ENCODE peak calls at places on chromosome 2, in seven cellular contexts. Q, G, W, X, A, L and J are unnamed samples.

GRCh38 chr2:39158351-39158750 is 37.5 kb upstream of the SOS1 start:
- DNase-seq in Q (no peak), G (no peak), W (peak), X (no peak), A (no peak), L (no peak), J (no peak)

GRCh38 chr2:230012242-230012884 is 56.4 kb downstream of the SLC16A14 start:
- DNase-seq in Q (no peak), G (no peak), W (no peak), X (no peak), A (no peak), L (no peak), J (no peak)

GRCh38 chr2:144224446-144224845 is 295.5 kb downstream of the ZEB2 start:
- DNase-seq in Q (no peak), G (no peak), W (no peak), X (no peak), A (no peak), L (no peak), J (no peak)

GRCh38 chr2:234393352-234393751 is 103.5 kb downstream of the ARL4C start:
- DNase-seq in Q (no peak), G (no peak), W (no peak), X (no peak), A (no peak), L (no peak), J (no peak)

GRCh38 chr2:5520352-5520996 is 171.7 kb upstream of the SOX11 start:
- DNase-seq in Q (peak), G (no peak), W (no peak), X (no peak), A (no peak), L (no peak), J (no peak)

GRCh38 chr2:102674836-102675235 is 55.5 kb downstream of the SLC9A2 start:
- DNase-seq in Q (no peak), G (no peak), W (no peak), X (no peak), A (no peak), L (no peak), J (no peak)

GRCh38 chr2:69915050-69915945 is at the start of gene MXD1:
- DNase-seq in Q (no peak), G (no peak), W (no peak), X (no peak), A (peak), L (no peak), J (no peak)

GRCh38 chr2:159617651-159618050 is 1.3 kb upstream of the BAZ2B start:
- DNase-seq in Q (no peak), G (no peak), W (peak), X (no peak), A (no peak), L (no peak), J (no peak)

GRCh38 chr2:232903989-232904388 is 33.9 kb downstream of the SNORC start:
- DNase-seq in Q (no peak), G (no peak), W (no peak), X (no peak), A (no peak), L (no peak), J (no peak)

GRCh38 chr2:902584-902983 is 48.1 kb upstream of the SNTG2 start:
- DNase-seq in Q (no peak), G (no peak), W (no peak), X (no peak), A (no peak), L (no peak), J (no peak)

GRCh38 chr2:177422271-177422670 is 29.7 kb downstream of the AGPS start:
- DNase-seq in Q (no peak), G (peak), W (no peak), X (no peak), A (no peak), L (no peak), J (no peak)

GRCh38 chr2:33475381-33476099 is 909 bp upstream of the RASGRP3 start:
- DNase-seq in Q (peak), G (peak), W (peak), X (peak), A (peak), L (no peak), J (peak)

GRCh38 chr2:28403388-28403956 is 10.8 kb downstream of the FOSL2 start:
- DNase-seq in Q (no peak), G (no peak), W (no peak), X (no peak), A (no peak), L (no peak), J (no peak)

GRCh38 chr2:23128684-23129292 is 256.2 kb upstream of the KLHL29 start:
- DNase-seq in Q (no peak), G (no peak), W (no peak), X (no peak), A (no peak), L (no peak), J (no peak)

GRCh38 chr2:20618468-20618885 is 32.4 kb downstream of the HS1BP3 start:
- DNase-seq in Q (no peak), G (no peak), W (no peak), X (peak), A (no peak), L (no peak), J (peak)

GRCh38 chr2:174176898-174177297 is 71.4 kb downstream of the OLA1 start:
- DNase-seq in Q (no peak), G (no peak), W (no peak), X (no peak), A (no peak), L (no peak), J (no peak)

GRCh38 chr2:190840572-190841172 is 39.9 kb upstream of the GLS start:
- DNase-seq in Q (no peak), G (no peak), W (no peak), X (no peak), A (no peak), L (no peak), J (no peak)

DNA sequence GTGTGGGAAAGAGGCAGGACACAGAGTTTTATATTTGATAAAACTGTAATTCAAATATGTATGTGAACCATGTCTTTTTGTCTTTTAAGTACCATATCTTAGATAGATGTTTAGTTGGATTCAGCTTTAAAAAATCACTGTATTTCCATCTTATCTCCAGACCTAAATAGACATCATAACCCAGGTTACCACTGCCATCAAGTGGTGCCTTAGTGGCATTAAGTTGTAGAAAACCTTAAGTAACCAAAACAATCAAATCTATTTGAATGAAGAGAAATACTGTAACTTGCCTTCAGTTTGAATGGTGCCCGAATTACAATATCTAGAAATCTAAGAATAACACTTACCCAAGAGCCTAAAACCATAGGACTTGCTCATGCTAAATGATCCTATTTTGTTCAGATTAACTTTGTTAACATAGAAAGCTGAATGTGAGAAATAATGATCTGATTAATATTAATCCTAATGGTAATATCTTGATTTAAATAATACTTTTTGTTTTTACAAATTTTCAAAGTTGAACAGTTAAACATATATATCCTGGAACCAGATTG is 92.5 kb upstream of the MAP2 start:
- DNase-seq in Q (no peak), G (no peak), W (peak), X (no peak), A (no peak), L (peak), J (no peak)
- TF ChIP-seq CTCF in Q (peak), G (peak), W (peak), X (no peak), A (peak), L (peak), J (no peak)

GRCh38 chr2:161032635-161033034 is 127.6 kb upstream of the TANK start:
- DNase-seq in Q (no peak), G (no peak), W (no peak), X (no peak), A (no peak), L (no peak), J (no peak)

GRCh38 chr2:161030260-161031063 is 129.8 kb upstream of the TANK start:
- DNase-seq in Q (no peak), G (peak), W (peak), X (no peak), A (no peak), L (peak), J (no peak)

GRCh38 chr2:161029321-161029720 is 130.9 kb upstream of the TANK start:
- DNase-seq in Q (no peak), G (no peak), W (no peak), X (no peak), A (no peak), L (no peak), J (no peak)

GRCh38 chr2:161031516-161031915 is 128.7 kb upstream of the TANK start:
- DNase-seq in Q (no peak), G (no peak), W (no peak), X (no peak), A (no peak), L (no peak), J (no peak)

DNA sequence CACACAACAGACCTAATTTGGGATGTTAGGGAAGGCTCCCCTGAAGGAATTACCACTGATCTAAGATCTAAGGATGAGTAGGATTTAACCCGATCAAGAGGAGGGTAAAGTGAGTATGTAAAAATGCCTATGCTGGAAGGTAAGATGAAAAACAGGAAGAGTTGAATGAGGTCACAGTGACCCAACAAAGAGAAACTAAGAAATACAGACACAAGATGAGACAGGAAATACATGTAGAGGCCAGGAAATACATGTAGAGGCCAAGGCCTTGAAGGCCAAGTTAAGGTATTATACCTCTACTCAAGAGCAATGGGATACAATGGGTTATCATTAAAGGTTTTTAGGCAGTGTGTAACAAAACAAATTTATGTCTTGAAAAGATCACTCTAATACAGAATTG is 131.6 kb upstream of the TANK start:
- DNase-seq in Q (no peak), G (no peak), W (no peak), X (no peak), A (no peak), L (no peak), J (no peak)
- TF ChIP-seq CTCF in Q (no peak), G (no peak), W (no peak), X (no peak), A (no peak), L (no peak), J (no peak)

GRCh38 chr2:202883987-202884675 is 12.6 kb upstream of the ICA1L start:
- DNase-seq in Q (no peak), G (no peak), W (peak), X (no peak), A (no peak), L (no peak), J (no peak)
- TF ChIP-seq CTCF in Q (no peak), G (no peak), W (peak), X (no peak), A (no peak), L (peak), J (no peak)

GRCh38 chr2:180655842-180656454 is 324.5 kb upstream of the UBE2E3 start:
- DNase-seq in Q (no peak), G (no peak), W (no peak), X (no peak), A (no peak), L (no peak), J (no peak)

GRCh38 chr2:180660207-180660606 is 320.2 kb upstream of the UBE2E3 start:
- DNase-seq in Q (no peak), G (no peak), W (no peak), X (no peak), A (no peak), L (no peak), J (no peak)

GRCh38 chr2:180655393-180655792 is 325.0 kb upstream of the UBE2E3 start:
- DNase-seq in Q (no peak), G (no peak), W (no peak), X (no peak), A (no peak), L (no peak), J (no peak)

GRCh38 chr2:180656455-180656847 is 324.0 kb upstream of the UBE2E3 start:
- DNase-seq in Q (no peak), G (no peak), W (no peak), X (no peak), A (no peak), L (no peak), J (no peak)

DNA sequence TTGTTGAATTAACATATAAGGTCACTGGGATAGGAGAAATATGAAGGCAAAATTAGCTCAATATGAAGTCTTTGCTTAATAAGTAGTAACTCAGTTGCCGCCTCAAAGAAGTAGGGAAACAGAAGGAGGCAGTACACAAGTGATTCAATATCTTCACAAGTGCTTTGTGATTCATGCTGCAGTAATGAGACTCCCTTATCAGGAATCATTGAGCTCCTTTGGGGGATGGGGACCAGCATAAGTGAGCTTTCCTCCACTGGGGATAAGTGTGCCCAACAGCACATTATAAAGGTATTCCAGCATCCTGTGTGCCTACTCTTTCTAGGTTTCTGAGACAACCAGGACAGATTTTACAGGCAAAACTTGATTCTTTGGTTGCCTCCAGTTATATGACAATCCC is 323.4 kb upstream of the UBE2E3 start:
- DNase-seq in Q (no peak), G (no peak), W (peak), X (no peak), A (no peak), L (no peak), J (no peak)
- TF ChIP-seq CTCF in Q (no peak), G (no peak), W (no peak), X (no peak), A (no peak), L (no peak), J (no peak)

GRCh38 chr2:66535574-66536289 is 100.8 kb downstream of the MEIS1 start:
- DNase-seq in Q (no peak), G (no peak), W (no peak), X (no peak), A (no peak), L (no peak), J (no peak)
- TF ChIP-seq CTCF in Q (no peak), G (no peak), W (no peak), X (no peak), A (no peak), L (no peak), J (no peak)

DNA sequence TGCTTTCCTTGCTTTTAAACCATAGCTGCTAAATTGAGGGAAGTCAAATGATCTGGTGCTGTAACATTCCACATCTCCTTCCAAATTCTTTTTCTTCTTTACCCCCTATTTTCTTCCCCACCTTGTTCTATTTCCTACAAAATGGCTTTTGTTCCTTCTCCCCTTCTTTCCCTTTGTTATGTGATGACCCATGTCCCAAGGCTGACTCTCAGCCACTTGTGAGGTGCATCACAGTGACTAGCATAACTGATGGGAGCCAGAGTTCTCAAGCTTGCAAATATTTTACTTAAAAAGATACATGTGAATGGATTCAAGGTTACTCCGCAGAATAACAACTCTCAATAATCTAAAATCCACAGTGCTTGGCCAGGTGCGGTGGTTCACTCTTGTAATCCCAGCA is 100.3 kb upstream of the CERS6 start:
- DNase-seq in Q (no peak), G (no peak), W (no peak), X (no peak), A (no peak), L (no peak), J (no peak)
- TF ChIP-seq CTCF in Q (no peak), G (no peak), W (no peak), X (no peak), A (no peak), L (no peak), J (no peak)

DNA sequence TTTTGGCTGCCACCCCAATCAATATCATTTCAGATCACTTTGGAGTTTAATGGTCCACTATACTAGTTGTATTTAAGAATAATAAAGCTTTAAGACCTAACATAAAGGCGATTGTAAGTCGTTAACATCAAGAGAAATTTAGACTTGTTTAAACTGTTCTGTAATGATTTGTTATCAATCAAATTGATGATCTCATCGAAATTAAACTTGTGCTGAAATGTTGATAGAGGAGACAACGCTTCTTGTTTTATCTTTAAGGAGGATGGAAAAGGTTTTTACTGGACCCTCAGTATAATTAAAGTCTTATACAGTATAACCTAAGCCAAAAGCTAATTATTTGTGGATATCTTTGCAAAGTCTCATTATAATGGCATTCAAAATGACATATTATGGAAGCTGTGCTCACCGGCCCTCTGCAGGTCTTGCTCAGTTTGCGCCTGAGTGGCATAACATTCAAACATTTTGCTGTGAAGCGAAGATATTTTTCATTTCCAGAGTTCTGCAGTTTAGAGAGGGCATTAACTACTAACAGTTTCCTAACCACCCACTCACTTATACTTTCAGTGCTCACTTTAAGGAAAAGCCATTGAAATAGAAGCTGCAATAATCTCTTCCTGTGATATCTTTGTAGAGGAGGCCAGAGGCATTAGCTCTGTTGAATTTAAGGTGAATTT is 1.4 kb upstream of the SERTAD2 start:
- DNase-seq in Q (no peak), G (no peak), W (peak), X (no peak), A (no peak), L (no peak), J (no peak)
- TF ChIP-seq CTCF in Q (peak), G (peak), W (peak), X (peak), A (peak), L (peak), J (no peak)

GRCh38 chr2:36695746-36696415 is 626 bp upstream of the VIT start:
- DNase-seq in Q (no peak), G (no peak), W (peak), X (no peak), A (no peak), L (no peak), J (no peak)
- TF ChIP-seq CTCF in Q (no peak), G (peak), W (peak), X (no peak), A (no peak), L (peak), J (no peak)

DNA sequence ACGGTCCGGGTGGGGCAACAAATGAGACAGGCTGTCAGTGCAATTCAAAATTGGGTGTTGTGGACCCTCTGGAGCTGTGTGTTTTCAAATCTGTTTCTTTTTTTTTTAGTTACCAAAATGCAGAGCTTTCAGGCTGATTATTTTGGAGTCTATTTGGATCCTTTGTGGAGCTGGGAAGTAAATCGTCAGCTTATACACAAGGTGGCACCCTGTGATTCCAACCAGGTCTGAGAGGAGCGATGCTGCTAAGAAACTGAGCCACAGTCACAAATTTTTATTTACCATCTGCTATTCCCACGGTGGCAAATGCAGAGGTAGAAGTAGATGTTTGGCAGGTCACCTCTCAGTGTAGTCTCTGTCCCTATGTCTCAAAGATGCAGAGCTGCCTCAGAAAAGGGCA is 3.8 kb upstream of the EPC2 start:
- DNase-seq in Q (no peak), G (no peak), W (peak), X (no peak), A (no peak), L (peak), J (no peak)
- TF ChIP-seq CTCF in Q (no peak), G (no peak), W (peak), X (no peak), A (no peak), L (peak), J (no peak)